ENCODE peak calls at places on chromosomes 16 and 17, in six cellular contexts. Q is AG04449, F is BJ, O is hepatic stellate cell, L is GM10248, I is NCI-H1417. X is an unnamed sample.

GRCh38 chr16:50093607-50094570 is 28.1 kb downstream of the HEATR3 start:
- DNase-seq in Q (no peak), F (no peak), O (no peak), L (no peak), I (no peak), X (no peak)

GRCh38 chr17:81487487-81488275 is 24.9 kb downstream of the ACTG1 start:
- DNase-seq in Q (no peak), F (no peak), O (peak), L (peak), I (peak), X (no peak)

GRCh38 chr16:65576139-65576538 is 454.3 kb upstream of the CDH11 start:
- DNase-seq in Q (no peak), F (no peak), O (no peak), L (no peak), I (no peak), X (no peak)

GRCh38 chr16:2520097-2520783 is at the start of gene AMDHD2:
- DNase-seq in Q (no peak), F (peak), O (peak), L (peak), I (peak), X (peak)

GRCh38 chr17:78208486-78208885 is 5.6 kb upstream of the BIRC5 start:
- DNase-seq in Q (no peak), F (no peak), O (no peak), L (no peak), I (no peak), X (no peak)

GRCh38 chr17:6279659-6280058 is 155.3 kb downstream of the AIPL1 start:
- DNase-seq in Q (no peak), F (no peak), O (no peak), L (no peak), I (peak), X (no peak)

GRCh38 chr16:71722801-71723536 is 1.5 kb downstream of the PHLPP2 start:
- DNase-seq in Q (no peak), F (no peak), O (peak), L (peak), I (peak), X (peak)

GRCh38 chr17:34706029-34706428 is 126.6 kb downstream of the TMEM132E start:
- DNase-seq in Q (no peak), F (no peak), O (no peak), L (no peak), I (no peak), X (no peak)

GRCh38 chr16:88519240-88519639 is 51.0 kb upstream of the ZC3H18 start:
- DNase-seq in Q (no peak), F (no peak), O (no peak), L (no peak), I (no peak), X (no peak)

GRCh38 chr16:49701867-49702494 is 153.9 kb downstream of the ZNF423 start:
- DNase-seq in Q (no peak), F (no peak), O (peak), L (no peak), I (no peak), X (peak)

GRCh38 chr17:4498461-4499397 is at the start of gene SPNS2:
- DNase-seq in Q (no peak), F (no peak), O (peak), L (peak), I (peak), X (peak)

GRCh38 chr16:24257965-24258364 is 1.8 kb downstream of the CACNG3 start:
- DNase-seq in Q (no peak), F (no peak), O (no peak), L (no peak), I (no peak), X (no peak)

GRCh38 chr17:35256629-35257028 is 13.8 kb downstream of the SLFN5 start:
- DNase-seq in Q (no peak), F (no peak), O (no peak), L (no peak), I (peak), X (no peak)